ENCODE peak calls at places on chromosomes 5 and 9, in four cellular contexts. One of them, this sample, is unnamed.

GRCh38 chr9:121930970-121931369 is 162.1 kb downstream of the TTLL11 start:
- DNase-seq in AG09319: no peak
- DNase-seq in gastrocnemius medialis: no peak
- DNase-seq in HFFc6: no peak
- DNase-seq in this sample: no peak

GRCh38 chr5:52922384-52922783 is 66.8 kb upstream of the ITGA2 start:
- DNase-seq in AG09319: peak
- DNase-seq in gastrocnemius medialis: no peak
- DNase-seq in HFFc6: peak
- DNase-seq in this sample: peak

GRCh38 chr9:77997611-77998349 is 33.8 kb downstream of the GNAQ start:
- DNase-seq in AG09319: no peak
- DNase-seq in gastrocnemius medialis: no peak
- DNase-seq in HFFc6: no peak
- DNase-seq in this sample: no peak

GRCh38 chr5:107808671-107809137 is 138.0 kb upstream of the EFNA5 start:
- DNase-seq in AG09319: no peak
- DNase-seq in gastrocnemius medialis: no peak
- DNase-seq in HFFc6: no peak
- DNase-seq in this sample: no peak

GRCh38 chr5:45695011-45695667 is 1.0 kb downstream of the HCN1 start:
- DNase-seq in AG09319: no peak
- DNase-seq in gastrocnemius medialis: no peak
- DNase-seq in HFFc6: no peak
- DNase-seq in this sample: no peak

GRCh38 chr9:107944387-107944786 is 454.8 kb upstream of the KLF4 start:
- DNase-seq in AG09319: no peak
- DNase-seq in gastrocnemius medialis: no peak
- DNase-seq in HFFc6: no peak
- DNase-seq in this sample: no peak

GRCh38 chr5:177984565-177985166 is 11.4 kb downstream of the PROP1 start:
- DNase-seq in AG09319: no peak
- DNase-seq in gastrocnemius medialis: no peak
- DNase-seq in HFFc6: no peak
- DNase-seq in this sample: no peak

GRCh38 chr5:144467795-144468194 is 297.1 kb downstream of the KCTD16 start:
- DNase-seq in AG09319: no peak
- DNase-seq in gastrocnemius medialis: no peak
- DNase-seq in HFFc6: peak
- DNase-seq in this sample: peak

GRCh38 chr5:127746756-127747155 is 43.6 kb downstream of the CCDC192 start:
- DNase-seq in AG09319: no peak
- DNase-seq in gastrocnemius medialis: no peak
- DNase-seq in HFFc6: no peak
- DNase-seq in this sample: no peak

GRCh38 chr5:424259-425110 is 18.5 kb upstream of the EXOC3 start:
- DNase-seq in AG09319: no peak
- DNase-seq in gastrocnemius medialis: no peak
- DNase-seq in HFFc6: peak
- DNase-seq in this sample: no peak

GRCh38 chr9:131645078-131645776 is 94.6 kb downstream of the RAPGEF1 start:
- DNase-seq in AG09319: no peak
- DNase-seq in gastrocnemius medialis: no peak
- DNase-seq in HFFc6: peak
- DNase-seq in this sample: no peak

GRCh38 chr5:4384649-4385048 is 755.5 kb upstream of the ADAMTS16 start:
- DNase-seq in AG09319: no peak
- DNase-seq in gastrocnemius medialis: no peak
- DNase-seq in HFFc6: no peak
- DNase-seq in this sample: peak

GRCh38 chr5:150167908-150168307 is 1.3 kb downstream of the CDX1 start:
- DNase-seq in AG09319: no peak
- DNase-seq in gastrocnemius medialis: no peak
- DNase-seq in HFFc6: no peak
- DNase-seq in this sample: no peak
- TF ChIP-seq CTCF in AG09319: no peak
- TF ChIP-seq CTCF in gastrocnemius medialis: no peak
- TF ChIP-seq CTCF in HFFc6: peak
- TF ChIP-seq CTCF in this sample: no peak

DNA sequence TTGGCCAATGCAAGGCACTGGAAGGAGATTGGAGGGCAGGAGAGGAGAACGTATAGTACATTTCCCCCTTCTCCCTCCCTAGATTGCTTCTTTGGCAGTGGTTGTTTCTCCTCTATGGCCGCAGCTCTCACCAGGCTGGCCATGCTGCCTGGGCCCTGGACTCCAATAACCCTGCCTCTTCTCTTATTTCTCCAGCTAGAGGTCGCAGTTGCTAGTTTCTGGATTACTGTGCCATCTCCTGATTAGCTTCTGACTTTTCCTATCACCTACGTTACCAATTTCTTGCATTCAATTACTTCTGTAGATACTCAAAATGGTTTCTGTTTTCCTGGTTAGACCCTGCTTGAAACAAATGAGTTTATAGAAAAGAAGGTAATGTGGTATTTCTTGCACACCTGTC is 2.4 kb upstream of the MACIR start:
- DNase-seq in AG09319: no peak
- DNase-seq in gastrocnemius medialis: no peak
- DNase-seq in HFFc6: no peak
- DNase-seq in this sample: no peak
- TF ChIP-seq CTCF in AG09319: no peak
- TF ChIP-seq CTCF in gastrocnemius medialis: no peak
- TF ChIP-seq CTCF in HFFc6: peak
- TF ChIP-seq CTCF in this sample: no peak

DNA sequence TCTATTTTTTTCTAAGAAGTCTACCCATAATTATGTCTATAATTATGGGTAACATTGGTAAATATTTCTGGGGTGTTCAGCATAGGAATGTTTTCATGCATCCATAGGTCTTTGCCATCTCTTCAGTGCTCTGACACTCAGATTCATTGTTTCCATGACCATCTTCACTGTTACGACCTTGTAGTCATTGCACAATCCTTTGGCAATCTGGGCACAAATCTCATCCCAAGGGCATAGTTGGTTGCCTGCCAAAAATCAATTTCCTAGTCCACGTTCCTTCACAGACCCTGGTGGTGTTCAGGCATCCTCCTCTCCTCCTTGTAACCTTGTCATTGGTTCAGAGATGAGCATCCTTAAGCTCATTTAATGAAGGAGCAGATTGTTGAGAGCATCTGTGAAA is 1400.7 kb downstream of the CDH12 start:
- DNase-seq in AG09319: no peak
- DNase-seq in gastrocnemius medialis: no peak
- DNase-seq in HFFc6: no peak
- DNase-seq in this sample: no peak
- TF ChIP-seq CTCF in AG09319: no peak
- TF ChIP-seq CTCF in gastrocnemius medialis: no peak
- TF ChIP-seq CTCF in HFFc6: no peak
- TF ChIP-seq CTCF in this sample: no peak

GRCh38 chr9:69655065-69655464 is 17.1 kb downstream of the APBA1 start:
- DNase-seq in AG09319: no peak
- DNase-seq in gastrocnemius medialis: no peak
- DNase-seq in HFFc6: no peak
- DNase-seq in this sample: no peak
- TF ChIP-seq CTCF in AG09319: no peak
- TF ChIP-seq CTCF in gastrocnemius medialis: no peak
- TF ChIP-seq CTCF in HFFc6: peak
- TF ChIP-seq CTCF in this sample: no peak

GRCh38 chr9:114913217-114913616 is 17.2 kb downstream of the TNFSF8 start:
- DNase-seq in AG09319: no peak
- DNase-seq in gastrocnemius medialis: no peak
- DNase-seq in HFFc6: no peak
- DNase-seq in this sample: no peak

GRCh38 chr9:114910541-114910940 is 19.9 kb downstream of the TNFSF8 start:
- DNase-seq in AG09319: no peak
- DNase-seq in gastrocnemius medialis: no peak
- DNase-seq in HFFc6: no peak
- DNase-seq in this sample: no peak

GRCh38 chr9:114911167-114911821 is 19.1 kb downstream of the TNFSF8 start:
- DNase-seq in AG09319: no peak
- DNase-seq in gastrocnemius medialis: no peak
- DNase-seq in HFFc6: peak
- DNase-seq in this sample: peak

GRCh38 chr9:114909657-114910056 is 20.7 kb downstream of the TNFSF8 start:
- DNase-seq in AG09319: no peak
- DNase-seq in gastrocnemius medialis: no peak
- DNase-seq in HFFc6: no peak
- DNase-seq in this sample: no peak

DNA sequence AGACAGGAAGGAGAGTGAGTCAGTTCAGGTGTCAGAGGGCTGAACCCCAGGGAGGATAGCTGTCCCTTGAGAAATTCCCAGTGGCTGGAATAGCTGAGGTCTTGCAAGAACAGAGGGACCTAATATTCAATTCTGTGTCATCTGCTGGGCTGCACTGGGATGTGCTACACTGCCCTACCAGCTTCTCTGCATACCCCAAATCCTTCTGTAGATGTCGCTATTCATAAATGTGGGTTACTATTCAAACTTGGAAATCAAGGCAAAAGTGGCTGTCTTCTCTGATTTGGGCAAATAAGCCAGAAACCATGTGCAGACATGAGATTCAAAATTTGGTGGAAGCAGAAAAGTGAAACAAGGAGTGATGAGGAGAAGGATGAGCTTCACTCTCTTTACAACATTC is 16.3 kb downstream of the TNFSF8 start:
- DNase-seq in AG09319: no peak
- DNase-seq in gastrocnemius medialis: no peak
- DNase-seq in HFFc6: no peak
- DNase-seq in this sample: no peak
- TF ChIP-seq CTCF in AG09319: peak
- TF ChIP-seq CTCF in gastrocnemius medialis: no peak
- TF ChIP-seq CTCF in HFFc6: peak
- TF ChIP-seq CTCF in this sample: peak

GRCh38 chr5:141241496-141241895 is 3.7 kb upstream of the PCDHB15 start:
- DNase-seq in AG09319: no peak
- DNase-seq in gastrocnemius medialis: no peak
- DNase-seq in HFFc6: no peak
- DNase-seq in this sample: no peak

GRCh38 chr5:141250576-141250975 is 5.4 kb downstream of the PCDHB15 start:
- DNase-seq in AG09319: no peak
- DNase-seq in gastrocnemius medialis: no peak
- DNase-seq in HFFc6: no peak
- DNase-seq in this sample: no peak

GRCh38 chr5:141245250-141245717 is at the start of gene PCDHB15:
- DNase-seq in AG09319: no peak
- DNase-seq in gastrocnemius medialis: no peak
- DNase-seq in HFFc6: no peak
- DNase-seq in this sample: peak
- TF ChIP-seq CTCF in AG09319: no peak
- TF ChIP-seq CTCF in gastrocnemius medialis: no peak
- TF ChIP-seq CTCF in HFFc6: peak
- TF ChIP-seq CTCF in this sample: no peak

GRCh38 chr5:103428411-103428871 is 134.1 kb downstream of the NUDT12 start:
- DNase-seq in AG09319: no peak
- DNase-seq in gastrocnemius medialis: no peak
- DNase-seq in HFFc6: peak
- DNase-seq in this sample: peak
- TF ChIP-seq CTCF in AG09319: no peak
- TF ChIP-seq CTCF in gastrocnemius medialis: no peak
- TF ChIP-seq CTCF in HFFc6: no peak
- TF ChIP-seq CTCF in this sample: no peak

GRCh38 chr5:172845190-172845975 is 11.3 kb downstream of the ERGIC1 start:
- DNase-seq in AG09319: no peak
- DNase-seq in gastrocnemius medialis: no peak
- DNase-seq in HFFc6: no peak
- DNase-seq in this sample: no peak
- TF ChIP-seq CTCF in AG09319: no peak
- TF ChIP-seq CTCF in gastrocnemius medialis: no peak
- TF ChIP-seq CTCF in HFFc6: peak
- TF ChIP-seq CTCF in this sample: no peak

This sample was measured in mammary epithelial cell.